ENCODE peak calls at places on chromosomes 2 and 18, in four cellular contexts. N is NCI-H774, G is fibroblast of the conjunctiva, W is brain microvascular endothelial cell. V is an unnamed sample.

GRCh38 chr18:11847811-11848210 is 3.4 kb upstream of the CHMP1B start:
- DNase-seq in N (no peak), G (no peak), W (no peak), V (no peak)

GRCh38 chr2:164896634-164897033 is 55.0 kb upstream of the COBLL1 start:
- DNase-seq in N (no peak), G (no peak), W (peak), V (no peak)

GRCh38 chr2:39530423-39530866 is 93.4 kb upstream of the MAP4K3 start:
- DNase-seq in N (no peak), G (no peak), W (peak), V (no peak)

GRCh38 chr2:176188218-176188968 is at the start of gene HOXD1:
- DNase-seq in N (peak), G (no peak), W (no peak), V (peak)

GRCh38 chr18:59549797-59550516 is 147.3 kb downstream of the CCBE1 start:
- DNase-seq in N (no peak), G (no peak), W (no peak), V (no peak)

GRCh38 chr2:168912466-168913170 is 11.5 kb downstream of the G6PC2 start:
- DNase-seq in N (no peak), G (no peak), W (no peak), V (peak)

GRCh38 chr2:63614448-63614968 is 25.7 kb downstream of the MDH1 start:
- DNase-seq in N (no peak), G (no peak), W (no peak), V (peak)

GRCh38 chr2:47422560-47422959 is 19.6 kb downstream of the MSH2 start:
- DNase-seq in N (no peak), G (peak), W (no peak), V (peak)

GRCh38 chr2:128585706-128586105 is 267.0 kb upstream of the HS6ST1 start:
- DNase-seq in N (no peak), G (peak), W (peak), V (peak)

GRCh38 chr2:179277429-179278196 is 13.0 kb upstream of the SESTD1 start:
- DNase-seq in N (no peak), G (no peak), W (no peak), V (no peak)

GRCh38 chr2:41932241-41933034 is 115.4 kb upstream of the PKDCC start:
- DNase-seq in N (no peak), G (peak), W (peak), V (peak)

GRCh38 chr2:64525323-64525625 is 1.1 kb downstream of the AFTPH start:
- DNase-seq in N (no peak), G (no peak), W (peak), V (no peak)

GRCh38 chr2:48601349-48601748 is 16.3 kb upstream of the GTF2A1L start:
- DNase-seq in N (peak), G (no peak), W (peak), V (peak)

GRCh38 chr2:241926541-241927311 is 57.2 kb downstream of the RTP5 start:
- DNase-seq in N (no peak), G (no peak), W (no peak), V (no peak)

GRCh38 chr2:73516033-73516432 is 126.2 kb downstream of the NAT8 start:
- DNase-seq in N (no peak), G (no peak), W (no peak), V (no peak)

GRCh38 chr2:47321411-47322031 is 81.4 kb upstream of the MSH2 start:
- DNase-seq in N (no peak), G (no peak), W (peak), V (no peak)

GRCh38 chr2:237012577-237013237 is 73.0 kb upstream of the COPS8 start:
- DNase-seq in N (no peak), G (peak), W (peak), V (no peak)

GRCh38 chr2:120419073-120419472 is 73.1 kb downstream of the INHBB start:
- DNase-seq in N (no peak), G (no peak), W (no peak), V (no peak)

GRCh38 chr2:7788736-7789135 is 871.5 kb downstream of the RNF144A start:
- DNase-seq in N (no peak), G (no peak), W (no peak), V (no peak)

GRCh38 chr18:6056171-6056932 is 161.0 kb upstream of the TMEM200C start:
- DNase-seq in N (no peak), G (no peak), W (peak), V (peak)

GRCh38 chr18:23274638-23275482 is 139.6 kb downstream of the CABLES1 start:
- DNase-seq in N (no peak), G (no peak), W (no peak), V (no peak)

GRCh38 chr2:196293751-196294486 is 122.5 kb upstream of the STK17B start:
- DNase-seq in N (no peak), G (peak), W (peak), V (peak)

GRCh38 chr2:163667064-163667887 is 68.5 kb downstream of the FIGN start:
- DNase-seq in N (no peak), G (peak), W (peak), V (peak)

GRCh38 chr2:113219889-113220641 is 46.3 kb downstream of the PSD4 start:
- DNase-seq in N (no peak), G (peak), W (peak), V (no peak)

GRCh38 chr2:6447209-6447608 is 418.5 kb downstream of the CMPK2 start:
- DNase-seq in N (no peak), G (no peak), W (no peak), V (no peak)

GRCh38 chr2:21535826-21536225 is 412.1 kb downstream of the TDRD15 start:
- DNase-seq in N (no peak), G (no peak), W (no peak), V (no peak)

GRCh38 chr2:28516950-28517349 is 21.1 kb downstream of the PLB1 start:
- DNase-seq in N (no peak), G (no peak), W (no peak), V (no peak)

GRCh38 chr2:105857076-105857740 is 112.5 kb downstream of the NCK2 start:
- DNase-seq in N (no peak), G (no peak), W (no peak), V (no peak)

GRCh38 chr2:8238521-8239230 is 443.2 kb upstream of the ID2 start:
- DNase-seq in N (no peak), G (no peak), W (no peak), V (no peak)

GRCh38 chr2:191009541-191010374 is 4.2 kb downstream of the STAT1 start:
- DNase-seq in N (no peak), G (no peak), W (no peak), V (peak)

GRCh38 chr18:61503688-61504087 is 170.5 kb downstream of the CDH20 start:
- DNase-seq in N (no peak), G (no peak), W (no peak), V (no peak)

GRCh38 chr2:232142049-232142448 is 180.5 kb downstream of the DIS3L2 start:
- DNase-seq in N (no peak), G (peak), W (peak), V (peak)

GRCh38 chr2:62016957-62017356 is 111.5 kb downstream of the COMMD1 start:
- DNase-seq in N (no peak), G (no peak), W (no peak), V (no peak)

GRCh38 chr2:76323381-76323780 is 612.7 kb upstream of the GCFC2 start:
- DNase-seq in N (no peak), G (no peak), W (no peak), V (no peak)

GRCh38 chr2:162301151-162301804 is 17.2 kb downstream of the IFIH1 start:
- DNase-seq in N (peak), G (peak), W (peak), V (peak)